ENCODE peak calls at places on chromosome 4, in five cellular contexts. J, U, B, L and D are unnamed samples. For H3K27me3, H3K36me3 and H3K4me1, the result is how much of the 10 kb centered on the place peaks cover.

GRCh38 chr4:153318696-153319320 is 25.7 kb upstream of the MND1 start:
- DNase-seq in L (peak), U (peak), B (no peak), J (peak), D (peak)

GRCh38 chr4:89000844-89001360 is 56.1 kb downstream of the FAM13A start:
- DNase-seq in U (peak), L (no peak), B (no peak), J (no peak), D (peak)

GRCh38 chr4:90318208-90318607 is 191.0 kb downstream of the CCSER1 start:
- DNase-seq in L (no peak), U (peak), B (no peak), J (no peak), D (no peak)

GRCh38 chr4:101256222-101256621 is 91.1 kb downstream of the PPP3CA start:
- DNase-seq in L (peak), B (no peak), U (peak), J (no peak), D (no peak)

GRCh38 chr4:145909773-145910172 is 28.9 kb downstream of the ZNF827 start:
- DNase-seq in B (no peak), J (no peak), L (peak), U (no peak), D (no peak)

GRCh38 chr4:71558248-71558647 is 219.4 kb downstream of the SLC4A4 start:
- DNase-seq in B (no peak), J (no peak), L (no peak), U (no peak), D (no peak)

GRCh38 chr4:100306018-100306417 is 115.8 kb upstream of the DDIT4L start:
- DNase-seq in L (no peak), U (no peak), J (no peak), B (no peak), D (no peak)

GRCh38 chr4:41977709-41978108 is 3.8 kb upstream of the DCAF4L1 start:
- DNase-seq in L (no peak), B (no peak), U (no peak), J (no peak), D (no peak)

GRCh38 chr4:42636591-42636990 is 20.3 kb downstream of the ATP8A1 start:
- DNase-seq in B (no peak), L (no peak), J (no peak), U (no peak), D (no peak)

GRCh38 chr4:159487284-159487747 is 384.4 kb downstream of the RAPGEF2 start:
- DNase-seq in U (peak), L (peak), B (no peak), J (peak), D (peak)

GRCh38 chr4:149993030-149993429 is 85.2 kb upstream of the DCLK2 start:
- DNase-seq in U (no peak), L (no peak), B (no peak), J (no peak), D (no peak)

GRCh38 chr4:72846280-72847111 is 223.0 kb downstream of the COX18 start:
- DNase-seq in B (no peak), U (no peak), J (no peak), L (no peak), D (no peak)

DNA sequence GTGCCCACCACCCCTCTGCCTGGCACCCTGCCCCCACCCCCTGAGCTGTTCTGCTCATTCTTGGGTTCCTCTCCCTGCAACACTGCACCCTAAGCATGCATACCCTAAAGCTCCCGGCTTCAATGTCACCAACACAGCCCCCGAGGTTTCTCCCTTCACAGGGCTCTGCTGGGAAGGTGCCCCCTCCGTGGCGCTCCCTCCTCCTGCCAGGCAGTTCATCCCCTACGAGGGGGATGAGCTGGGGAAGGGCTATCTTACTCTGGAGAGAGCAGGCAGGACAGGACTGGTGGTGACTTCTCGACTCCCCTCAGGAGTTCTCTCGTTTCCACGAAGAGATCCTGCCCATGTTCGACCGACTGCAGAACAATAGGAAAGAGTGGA is 6.5 kb downstream of the ATP5ME start:
- DNase-seq in J (no peak), L (no peak), B (no peak), U (no peak), D (no peak)
- H3K27me3 ChIP-seq in J (under half), L (under half), B (under half), U (under half), D (under half)

GRCh38 chr4:52701207-52701606 is 42.1 kb upstream of the USP46 start:
- DNase-seq in L (no peak), J (no peak), B (no peak), U (no peak), D (no peak)

GRCh38 chr4:52709155-52709554 is 42.1 kb downstream of the ERVMER34-1 start:
- DNase-seq in U (no peak), B (no peak), J (no peak), L (no peak), D (no peak)

GRCh38 chr4:52704676-52705075 is 45.6 kb upstream of the USP46 start:
- DNase-seq in B (no peak), U (no peak), J (no peak), L (no peak), D (no peak)

GRCh38 chr4:52704133-52704532 is 45.0 kb upstream of the USP46 start:
- DNase-seq in L (no peak), J (no peak), U (no peak), B (no peak), D (no peak)
- H3K36me3 ChIP-seq in L (under half), J (under half), U (under half), B (under half), D (under half)

DNA sequence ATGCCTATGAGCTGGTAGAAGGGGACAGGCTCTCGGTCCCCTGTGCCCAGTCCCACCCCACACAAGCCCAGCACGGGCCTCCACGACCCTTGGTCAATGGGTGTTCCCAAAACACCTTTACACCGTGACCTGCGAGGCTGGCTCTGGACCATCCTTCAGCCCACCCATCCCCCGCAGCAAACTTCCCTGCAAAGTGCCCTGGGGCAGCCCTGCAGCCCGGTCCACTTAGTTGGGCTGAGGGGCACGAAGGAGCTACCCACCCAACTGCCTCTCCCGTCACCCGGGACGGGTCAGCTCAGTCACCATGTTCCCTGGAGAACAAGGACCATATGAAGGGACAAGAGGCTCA is 23.4 kb downstream of the WDR1 start:
- DNase-seq in J (no peak), L (no peak), B (no peak), U (no peak), D (no peak)
- H3K4me1 ChIP-seq in J (half or more), L (half or more), B (half or more), U (half or more), D (under half)

DNA sequence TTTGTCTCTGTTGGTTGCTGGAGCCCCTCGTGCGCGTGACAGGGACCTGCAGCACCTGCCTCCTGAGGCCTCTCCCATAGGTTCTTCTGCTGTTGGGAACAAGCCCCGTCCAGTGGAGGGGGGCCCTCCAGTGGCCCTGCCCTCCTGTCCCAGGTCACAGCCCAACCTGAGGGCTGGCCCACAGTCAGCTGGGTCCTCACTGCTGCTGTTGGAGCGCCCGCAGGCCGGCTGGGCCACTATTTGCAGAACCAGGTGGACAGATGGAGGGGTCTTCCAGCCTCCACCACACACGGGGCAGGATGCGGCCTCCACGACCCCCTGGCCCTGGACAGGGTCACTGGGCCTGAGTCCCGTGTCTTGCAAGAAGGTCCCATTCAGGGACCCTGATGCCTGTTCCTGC is 51.4 kb upstream of the PSAPL1 start:
- DNase-seq in L (no peak), J (no peak), B (no peak), U (no peak), D (no peak)
- H3K27me3 ChIP-seq in L (under half), J (under half), B (under half), U (under half), D (half or more)

DNA sequence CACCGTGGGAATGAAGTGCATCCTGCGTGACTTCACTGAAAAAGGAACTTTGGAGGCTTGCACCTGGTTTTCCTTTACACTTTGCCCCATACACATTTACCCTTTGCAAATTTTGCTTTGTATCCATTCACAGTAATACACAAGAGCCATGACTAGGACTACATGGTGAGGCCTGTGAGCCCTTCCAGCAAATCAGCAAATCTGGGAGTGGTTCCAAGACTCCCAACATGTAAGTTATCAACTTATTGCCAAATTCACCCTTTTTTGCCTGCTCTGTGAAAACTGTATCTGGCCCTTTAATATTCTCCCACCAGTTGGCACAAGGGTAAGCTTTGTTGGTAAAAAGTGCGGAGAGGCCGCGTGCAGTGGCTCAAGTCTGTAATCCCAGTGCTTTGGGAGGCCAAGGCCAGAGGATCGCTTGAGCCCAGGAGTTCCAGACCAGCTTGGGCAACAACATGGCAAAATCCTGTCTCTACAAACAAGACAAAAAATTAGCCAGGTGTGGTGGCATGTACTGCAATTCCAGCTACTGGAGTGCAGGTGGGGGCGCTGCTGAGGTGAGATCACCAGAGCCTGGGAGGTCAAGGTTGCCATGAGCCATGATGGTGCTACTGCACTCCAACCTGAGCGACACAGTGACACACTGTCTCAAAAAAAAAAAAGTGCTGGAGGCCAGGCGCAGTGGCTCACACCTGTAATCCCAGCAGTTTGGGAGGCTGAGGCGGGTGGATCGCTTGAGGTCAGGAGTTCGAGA is 5.0 kb downstream of the PRMT9 start:
- DNase-seq in L (no peak), B (no peak), J (no peak), U (no peak), D (peak)
- H3K36me3 ChIP-seq in L (under half), B (under half), J (under half), U (under half), D (under half)